ENCODE peak calls at places on chromosome 12, in seven cellular contexts. P is astrocyte of the cerebellum, G is stomach, E is transverse colon, T is sigmoid colon, M is endodermal cell, K is WERI-Rb-1. B is an unnamed sample.

GRCh38 chr12:77591959-77592358 is 238.7 kb upstream of the NAV3 start:
- DNase-seq in P (no peak), G (no peak), E (no peak), T (no peak), M (peak), K (peak), B (no peak)

GRCh38 chr12:100926669-100927248 is 132.2 kb downstream of the ANO4 start:
- DNase-seq in P (peak), G (no peak), E (peak), T (no peak), M (peak), K (peak), B (no peak)

GRCh38 chr12:67647547-67648305 is 819 bp upstream of the DYRK2 start:
- DNase-seq in P (peak), G (peak), E (peak), T (peak), M (peak), K (peak), B (peak)

GRCh38 chr12:18601962-18602361 is 135.8 kb downstream of the PLCZ1 start:
- DNase-seq in P (no peak), G (no peak), E (no peak), T (no peak), M (peak), K (no peak), B (no peak)

GRCh38 chr12:130161261-130162231 is 718 bp upstream of the FZD10 start:
- DNase-seq in P (no peak), G (no peak), E (peak), T (no peak), M (peak), K (peak), B (no peak)

GRCh38 chr12:26017484-26018211 is 59.2 kb downstream of the RASSF8 start:
- DNase-seq in P (no peak), G (no peak), E (no peak), T (peak), M (peak), K (peak), B (no peak)

GRCh38 chr12:45379261-45379660 is 163.4 kb downstream of the ANO6 start:
- DNase-seq in P (peak), G (no peak), E (no peak), T (no peak), M (no peak), K (no peak), B (no peak)

GRCh38 chr12:98678946-98679610 is 34.0 kb downstream of the APAF1 start:
- DNase-seq in P (no peak), G (no peak), E (no peak), T (no peak), M (peak), K (no peak), B (no peak)

GRCh38 chr12:49874142-49874897 is 29.4 kb downstream of the FAIM2 start:
- DNase-seq in P (no peak), G (no peak), E (no peak), T (no peak), M (peak), K (no peak), B (no peak)

GRCh38 chr12:2937500-2937899 is 21.7 kb upstream of the TEAD4 start:
- DNase-seq in P (no peak), G (no peak), E (no peak), T (no peak), M (no peak), K (no peak), B (no peak)

GRCh38 chr12:1666685-1667162 is 24.1 kb upstream of the ADIPOR2 start:
- DNase-seq in P (no peak), G (no peak), E (peak), T (no peak), M (no peak), K (no peak), B (no peak)

GRCh38 chr12:24396266-24396665 is 446.8 kb upstream of the SOX5 start:
- DNase-seq in P (no peak), G (no peak), E (no peak), T (no peak), M (peak), K (no peak), B (no peak)

GRCh38 chr12:26971963-26972362 is 33.7 kb downstream of the FGFR1OP2 start:
- DNase-seq in P (no peak), G (no peak), E (no peak), T (no peak), M (no peak), K (no peak), B (no peak)

GRCh38 chr12:129385637-129385990 is 518.2 kb downstream of the TMEM132D start:
- DNase-seq in P (no peak), G (no peak), E (no peak), T (no peak), M (no peak), K (no peak), B (no peak)

GRCh38 chr12:8038659-8039114 is 6.2 kb downstream of the FOXJ2 start:
- DNase-seq in P (no peak), G (peak), E (peak), T (peak), M (peak), K (peak), B (no peak)

GRCh38 chr12:23098110-23099049 is 473.4 kb downstream of the ETNK1 start:
- DNase-seq in P (no peak), G (no peak), E (no peak), T (no peak), M (no peak), K (no peak), B (no peak)

GRCh38 chr12:63068857-63069442 is 82.1 kb downstream of the AVPR1A start:
- DNase-seq in P (peak), G (no peak), E (no peak), T (no peak), M (no peak), K (no peak), B (peak)

GRCh38 chr12:110534811-110535210 is 32.7 kb downstream of the RAD9B start:
- DNase-seq in P (no peak), G (no peak), E (no peak), T (no peak), M (no peak), K (no peak), B (no peak)

GRCh38 chr12:131041216-131041967 is 87.7 kb downstream of the ADGRD1 start:
- DNase-seq in P (no peak), G (no peak), E (no peak), T (no peak), M (no peak), K (no peak), B (no peak)

GRCh38 chr12:90246673-90247072 is 538.0 kb upstream of the ATP2B1 start:
- DNase-seq in P (no peak), G (no peak), E (no peak), T (no peak), M (no peak), K (no peak), B (no peak)

GRCh38 chr12:47930634-47931033 is 25.8 kb upstream of the VDR start:
- DNase-seq in P (no peak), G (no peak), E (no peak), T (no peak), M (peak), K (no peak), B (no peak)

GRCh38 chr12:53098354-53098981 is 1.0 kb downstream of the IGFBP6 start:
- DNase-seq in P (no peak), G (peak), E (peak), T (peak), M (peak), K (no peak), B (peak)

GRCh38 chr12:5505751-5506150 is 73.8 kb downstream of the NTF3 start:
- DNase-seq in P (no peak), G (no peak), E (no peak), T (no peak), M (peak), K (no peak), B (no peak)

GRCh38 chr12:120235369-120236123 is 30.0 kb downstream of the PXN start:
- DNase-seq in P (no peak), G (no peak), E (no peak), T (no peak), M (peak), K (no peak), B (no peak)

GRCh38 chr12:104498211-104498801 is 41.6 kb downstream of the CHST11 start:
- DNase-seq in P (peak), G (no peak), E (no peak), T (no peak), M (no peak), K (no peak), B (no peak)

GRCh38 chr12:92030618-92031017 is 115.0 kb downstream of the BTG1 start:
- DNase-seq in P (no peak), G (peak), E (peak), T (peak), M (no peak), K (no peak), B (no peak)

GRCh38 chr12:115227137-115227615 is 543.2 kb upstream of the TBX3 start:
- DNase-seq in P (no peak), G (no peak), E (no peak), T (no peak), M (peak), K (no peak), B (peak)

GRCh38 chr12:56687225-56688128 is 607 bp downstream of the PTGES3 start:
- DNase-seq in P (no peak), G (peak), E (peak), T (peak), M (peak), K (peak), B (no peak)

GRCh38 chr12:56688846-56689113 is 696 bp upstream of the PTGES3 start:
- DNase-seq in P (no peak), G (no peak), E (no peak), T (no peak), M (no peak), K (no peak), B (no peak)

GRCh38 chr12:56688129-56688845 is at the start of gene PTGES3:
- DNase-seq in P (peak), G (peak), E (peak), T (peak), M (peak), K (peak), B (peak)

GRCh38 chr12:56682323-56682722 is 5.8 kb downstream of the PTGES3 start:
- DNase-seq in P (no peak), G (peak), E (no peak), T (no peak), M (peak), K (no peak), B (no peak)

GRCh38 chr12:56684745-56685369 is 3.2 kb downstream of the PTGES3 start:
- DNase-seq in P (no peak), G (peak), E (no peak), T (no peak), M (peak), K (no peak), B (no peak)
- H3K4me3 ChIP-seq in P (peak), G (peak), E (peak), T (peak), M (peak), K (no peak), B (peak)

GRCh38 chr12:69984216-69984615 is 159.2 kb downstream of the MYRFL start:
- DNase-seq in P (no peak), G (no peak), E (no peak), T (no peak), M (no peak), K (no peak), B (no peak)

GRCh38 chr12:69987453-69988102 is 162.6 kb downstream of the MYRFL start:
- DNase-seq in P (peak), G (no peak), E (peak), T (no peak), M (no peak), K (no peak), B (peak)

GRCh38 chr12:69986109-69986508 is 161.1 kb downstream of the MYRFL start:
- DNase-seq in P (no peak), G (no peak), E (no peak), T (no peak), M (no peak), K (no peak), B (no peak)

GRCh38 chr12:69988601-69989194 is 163.7 kb downstream of the MYRFL start:
- DNase-seq in P (no peak), G (no peak), E (no peak), T (no peak), M (no peak), K (no peak), B (peak)

DNA sequence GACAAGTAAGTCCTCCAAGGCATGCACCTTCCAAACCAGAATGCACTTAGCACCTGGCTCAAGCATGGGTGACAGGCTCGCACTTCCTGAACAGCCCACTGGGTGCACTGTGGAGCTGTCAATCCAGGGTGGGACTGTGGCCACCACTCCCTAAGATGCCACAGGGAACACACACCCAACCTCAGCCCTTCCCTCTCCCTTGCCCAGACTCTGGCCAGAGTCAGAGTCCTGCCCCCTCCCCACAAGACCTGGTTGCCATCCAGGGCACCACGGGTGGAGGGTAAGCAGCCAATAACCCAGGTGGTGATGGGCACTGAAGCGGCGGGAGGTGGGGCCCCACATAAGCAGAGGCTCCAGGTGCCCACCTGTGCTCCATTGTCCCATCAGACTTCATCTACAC is 160.6 kb downstream of the MYRFL start:
- DNase-seq in P (no peak), G (no peak), E (peak), T (no peak), M (peak), K (peak), B (no peak)
- TF ChIP-seq CTCF in P (no peak), G (no peak), E (peak), T (no peak), M (peak), K (peak), B (peak)

DNA sequence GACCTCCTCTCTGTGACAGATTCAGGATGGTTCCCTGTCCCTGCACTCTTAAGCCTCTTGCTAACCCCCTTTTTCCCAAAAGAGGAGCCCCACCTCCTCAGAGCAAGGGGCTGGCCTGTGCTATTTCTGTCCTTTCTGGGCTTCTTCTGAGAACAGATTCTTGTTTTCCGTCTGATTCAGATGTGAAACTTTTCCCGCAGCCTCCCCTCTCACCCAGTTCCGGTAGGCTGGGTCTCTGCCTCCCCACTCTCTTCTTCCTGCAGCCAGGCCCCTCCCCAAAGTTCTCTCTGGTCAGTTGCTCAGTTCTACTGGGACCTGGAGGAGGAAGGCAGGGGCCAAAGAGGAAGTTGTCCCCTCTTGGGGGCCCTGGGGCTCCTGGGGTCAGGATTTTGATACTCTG is 11.8 kb downstream of the PDE1B start:
- DNase-seq in P (no peak), G (no peak), E (peak), T (peak), M (peak), K (no peak), B (no peak)
- H3K4me3 ChIP-seq in P (no peak), G (peak), E (no peak), T (peak), M (no peak), K (no peak), B (no peak)

GRCh38 chr12:108381793-108382436 is 42.8 kb upstream of the CMKLR1 start:
- DNase-seq in P (no peak), G (no peak), E (no peak), T (no peak), M (peak), K (no peak), B (no peak)
- TF ChIP-seq CTCF in P (no peak), G (no peak), E (no peak), T (no peak), M (no peak), K (no peak), B (no peak)

DNA sequence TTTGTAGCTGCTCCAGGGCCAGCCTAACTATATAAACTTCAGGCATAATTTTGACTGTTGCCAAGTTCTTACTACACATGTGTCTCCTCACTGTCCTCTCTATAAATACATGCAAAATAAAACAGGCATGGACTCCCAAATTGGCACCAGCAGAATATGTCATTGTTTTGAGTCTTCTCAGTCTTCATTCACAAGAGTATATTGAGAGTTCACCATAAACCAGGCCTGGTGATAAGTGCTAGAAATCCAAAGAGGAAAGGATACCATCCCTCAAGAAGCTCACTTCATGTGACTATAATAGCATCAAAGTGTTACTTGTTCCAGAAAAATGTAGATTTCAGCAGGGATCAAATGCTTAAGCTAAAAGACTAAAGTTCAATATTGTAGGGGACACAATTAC is 13.7 kb downstream of the GPR19 start:
- DNase-seq in P (no peak), G (no peak), E (no peak), T (no peak), M (no peak), K (no peak), B (no peak)
- H3K4me3 ChIP-seq in P (no peak), G (no peak), E (no peak), T (no peak), M (peak), K (no peak), B (no peak)

DNA sequence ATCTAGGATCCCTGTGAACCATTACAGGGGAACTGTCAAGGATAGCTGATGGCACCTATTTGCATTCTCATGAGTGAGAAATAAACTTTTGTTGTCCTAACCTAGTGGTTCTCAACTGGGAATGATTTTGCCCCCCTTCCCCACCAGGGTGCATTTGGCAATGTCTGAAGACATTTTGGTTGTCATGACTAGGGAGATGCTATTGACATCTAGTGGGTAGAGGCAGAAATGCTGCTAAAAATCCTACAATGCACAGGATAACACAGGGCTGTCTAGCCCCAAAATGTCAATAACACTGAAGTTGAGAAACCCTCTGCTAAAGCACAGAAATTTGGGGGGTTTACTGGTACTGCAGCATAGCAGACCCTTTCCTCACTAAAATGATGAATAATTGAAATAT is 140.9 kb upstream of the SRRM4 start:
- DNase-seq in P (no peak), G (no peak), E (no peak), T (no peak), M (peak), K (peak), B (no peak)
- TF ChIP-seq CTCF in P (no peak), G (no peak), E (no peak), T (no peak), M (peak), K (peak), B (no peak)

B was measured in AG04449.